ENCODE peak calls at places on chromosomes 1 and 21, in six cellular contexts. Z is SK-N-SH, R is K562, L is breast epithelium, W is GM23338, D is GM12892. I is an unnamed sample.

GRCh38 chr1:194118086-194118485 is 931.7 kb upstream of the B3GALT2 start:
- DNase-seq in Z (no peak), D (no peak), R (no peak), L (no peak), W (no peak), I (no peak)

GRCh38 chr1:227952374-227953021 is 4.8 kb upstream of the WNT9A start:
- DNase-seq in Z (peak; percentile 25), W (no peak), D (no peak), L (peak; percentile 46), R (peak; percentile 5), I (no peak)

GRCh38 chr1:227729881-227730629 is 5.0 kb downstream of the JMJD4 start:
- DNase-seq in R (peak; percentile 79), Z (peak; percentile 78), L (no peak), W (peak; percentile 84), D (no peak), I (no peak)

GRCh38 chr1:2124446-2125198 is 70.0 kb downstream of the FAAP20 start:
- DNase-seq in R (no peak), Z (no peak), L (no peak), D (no peak), W (no peak), I (no peak)

GRCh38 chr1:70997793-70998192 is 49.8 kb downstream of the PTGER3 start:
- DNase-seq in W (no peak), D (no peak), L (no peak), R (no peak), Z (no peak), I (no peak)

GRCh38 chr1:155729031-155729898 is 40.4 kb downstream of the DAP3 start:
- DNase-seq in W (peak; percentile 93), Z (peak; percentile 55), L (peak; percentile 53), R (peak; percentile 39), D (no peak), I (no peak)

GRCh38 chr1:207755846-207756692 is 4.2 kb downstream of the CD46 start:
- DNase-seq in Z (no peak), D (no peak), W (no peak), L (no peak), R (no peak), I (peak; percentile 22)

GRCh38 chr1:240806201-240806745 is 194.3 kb upstream of the GREM2 start:
- DNase-seq in L (no peak), Z (no peak), R (no peak), W (no peak), D (no peak), I (no peak)

GRCh38 chr1:116558140-116558549 is 12.7 kb downstream of the CD58 start:
- DNase-seq in Z (no peak), R (no peak), L (no peak), W (no peak), D (no peak), I (no peak)

GRCh38 chr1:175409938-175410337 is 217.4 kb upstream of the KIAA0040 start:
- DNase-seq in D (no peak), W (no peak), Z (no peak), R (peak; percentile 86), L (no peak), I (no peak)

GRCh38 chr21:46058339-46059145 is 39.4 kb upstream of the COL6A2 start:
- DNase-seq in L (no peak), D (no peak), Z (no peak), R (no peak), W (no peak), I (no peak)

GRCh38 chr1:214446772-214447556 is 104.4 kb downstream of the PTPN14 start:
- DNase-seq in R (no peak), D (no peak), Z (peak; percentile 42), W (peak; percentile 94), L (no peak), I (peak; percentile 85)

GRCh38 chr1:234564035-234565029 is 45.6 kb downstream of the IRF2BP2 start:
- DNase-seq in D (no peak), L (peak; percentile 55), W (no peak), Z (no peak), R (no peak), I (peak; percentile 99)

GRCh38 chr1:45884700-45885099 is 81.3 kb downstream of the MAST2 start:
- DNase-seq in Z (no peak), R (peak; percentile 25), D (no peak), W (no peak), L (no peak), I (no peak)

GRCh38 chr1:158112994-158113758 is 67.5 kb upstream of the CD1D start:
- DNase-seq in L (no peak), D (no peak), W (peak; percentile 76), Z (peak; percentile 59), R (no peak), I (no peak)

GRCh38 chr21:23799376-23799775 is 1807.9 kb downstream of the MRPL39 start:
- DNase-seq in D (no peak), W (no peak), Z (peak; percentile 38), R (no peak), L (no peak), I (no peak)

GRCh38 chr1:219085082-219085481 is 88.6 kb upstream of the LYPLAL1 start:
- DNase-seq in Z (no peak), D (no peak), L (no peak), R (no peak), W (no peak), I (no peak)

GRCh38 chr1:218499021-218499691 is 154.0 kb downstream of the TGFB2 start:
- DNase-seq in D (no peak), R (no peak), L (no peak), W (no peak), Z (no peak), I (no peak)

GRCh38 chr1:220485131-220485530 is 42.8 kb upstream of the MARK1 start:
- DNase-seq in W (peak; percentile 40), L (no peak), R (no peak), Z (no peak), D (no peak), I (no peak)

GRCh38 chr1:171566467-171566866 is 55.6 kb upstream of the MYOCOS start:
- DNase-seq in L (no peak), W (peak; percentile 17), D (no peak), R (no peak), Z (no peak), I (no peak)

GRCh38 chr1:6614953-6615785 is 1.6 kb downstream of the PHF13 start:
- DNase-seq in R (no peak), L (no peak), D (no peak), W (peak; percentile 55), Z (peak; percentile 59), I (no peak)

DNA sequence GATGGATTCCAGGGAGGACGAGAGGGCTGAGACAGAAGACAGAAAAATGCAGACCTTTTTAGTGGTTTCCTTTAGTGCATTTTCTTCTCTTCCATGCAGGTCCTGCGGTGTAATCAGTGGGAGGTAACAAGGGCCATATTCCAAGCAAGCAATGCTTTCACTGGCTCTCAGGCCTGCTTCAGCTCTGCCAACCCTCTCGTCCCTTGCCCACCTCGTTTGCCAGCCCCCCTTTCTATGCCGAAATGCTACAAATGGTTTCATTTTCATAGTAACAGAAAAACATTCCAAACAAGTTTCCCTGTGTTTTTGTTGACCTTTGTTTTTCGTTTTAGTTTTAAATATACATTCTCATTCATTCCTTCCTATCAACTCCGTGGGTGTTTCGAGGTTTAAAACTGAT is 443.1 kb downstream of the TTLL7 start:
- DNase-seq in W (peak; percentile 6), R (no peak), Z (no peak), D (no peak), L (no peak), I (no peak)
- TF ChIP-seq POLR2AphosphoS5 in W (no peak), R (no peak), Z (no peak), D (no peak), L (no peak), I (no peak)

GRCh38 chr1:147882535-147882934 is 20.1 kb upstream of the GJA8 start:
- DNase-seq in D (no peak), W (no peak), L (no peak), Z (no peak), R (no peak), I (no peak)
- TF ChIP-seq POLR2AphosphoS5 in D (no peak), W (no peak), L (no peak), Z (no peak), R (no peak), I (no peak)

GRCh38 chr1:241917487-241917886 is 40.1 kb upstream of the BECN2 start:
- DNase-seq in Z (no peak), W (peak; percentile 18), L (no peak), D (no peak), R (no peak), I (no peak)

GRCh38 chr1:241918879-241919278 is 38.7 kb upstream of the BECN2 start:
- DNase-seq in W (no peak), R (no peak), L (no peak), Z (no peak), D (no peak), I (no peak)

DNA sequence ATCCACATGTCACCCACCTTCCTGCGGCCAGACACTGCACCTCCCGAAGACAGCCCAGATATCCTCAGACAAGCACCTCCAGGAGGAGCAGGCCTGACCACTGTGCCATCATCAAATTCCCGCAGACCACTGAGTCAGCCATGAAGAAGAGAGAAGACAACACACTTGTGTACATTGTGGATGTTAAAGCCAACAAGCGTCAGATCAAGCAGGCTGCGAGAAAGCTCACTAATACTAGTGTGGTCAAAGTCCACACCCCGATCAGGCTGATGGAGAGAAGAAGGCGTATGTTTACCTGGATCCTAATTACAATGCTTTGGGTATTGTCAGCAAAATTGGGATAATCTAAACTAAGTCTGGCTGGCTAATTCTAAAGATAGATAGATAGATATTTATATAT is 41.4 kb upstream of the BECN2 start:
- DNase-seq in L (no peak), Z (no peak), R (no peak), D (no peak), W (no peak), I (no peak)
- TF ChIP-seq POLR2AphosphoS5 in L (no peak), Z (no peak), R (no peak), D (no peak), W (no peak), I (no peak)

GRCh38 chr1:33182452-33182851 is 609 bp upstream of the TRIM62 start:
- DNase-seq in W (peak; percentile 33), Z (peak; percentile 25), D (no peak), L (no peak), R (peak; percentile 20), I (no peak)

GRCh38 chr1:33181906-33182305 is at the start of gene TRIM62:
- DNase-seq in D (peak; percentile 90), W (peak; percentile 88), Z (peak; percentile 98), R (peak; percentile 98), L (peak; percentile 81), I (no peak)

GRCh38 chr1:33180226-33181037 is 1.4 kb downstream of the TRIM62 start:
- DNase-seq in L (peak; percentile 88), D (peak; percentile 96), Z (peak; percentile 98), R (peak; percentile 98), W (peak; percentile 95), I (no peak)

GRCh38 chr1:33182896-33183295 is 1.1 kb upstream of the TRIM62 start:
- DNase-seq in R (no peak), Z (no peak), L (no peak), W (no peak), D (no peak), I (no peak)

DNA sequence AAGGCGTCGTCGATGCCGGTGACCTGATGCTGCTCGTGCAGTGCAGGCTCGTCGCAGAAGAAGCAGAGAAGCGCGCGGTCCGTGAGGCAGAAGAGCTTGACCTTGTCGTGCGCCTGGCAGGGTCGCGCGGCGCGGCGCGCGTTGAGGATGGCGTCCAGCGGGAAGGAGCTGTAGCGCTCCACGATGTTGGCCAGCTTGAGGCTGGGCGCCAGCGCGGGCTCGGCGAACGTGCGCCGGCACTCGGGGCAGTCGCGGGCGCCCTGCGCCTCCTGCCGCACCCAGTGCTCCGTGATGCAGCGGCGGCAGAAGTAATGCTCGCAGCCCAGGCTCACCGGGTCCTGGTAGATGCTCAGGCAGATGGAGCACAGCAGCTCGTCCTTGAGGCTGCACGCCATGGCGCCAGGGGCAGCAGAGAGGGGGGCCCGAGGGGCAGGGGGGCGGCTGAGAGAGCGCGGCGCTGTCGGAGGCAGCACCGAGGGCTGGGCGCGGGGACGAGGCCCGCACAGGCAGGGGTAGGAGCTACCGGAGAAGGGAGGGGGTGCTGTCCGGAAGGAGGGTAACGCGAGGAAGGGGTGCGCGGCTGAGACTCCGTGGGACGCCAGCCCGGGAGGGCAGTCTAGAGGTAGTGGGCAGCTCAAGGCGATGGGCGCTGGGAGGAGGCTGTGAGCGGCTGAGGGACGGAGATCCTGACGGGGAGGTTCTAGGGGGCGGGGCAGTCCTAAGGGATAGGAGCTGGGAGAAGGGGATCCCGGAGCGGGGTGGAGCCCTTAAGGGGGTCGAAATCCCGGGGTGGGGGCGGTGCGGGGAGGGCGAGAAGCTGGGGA is 593 bp downstream of the TRIM62 start:
- DNase-seq in L (no peak), W (peak; percentile 75), R (no peak), Z (peak; percentile 81), D (no peak), I (no peak)
- TF ChIP-seq POLR2AphosphoS5 in L (no peak), W (peak; percentile 81), R (no peak), Z (no peak), D (no peak), I (no peak)

I was measured in Panc1.